ENCODE peak calls at places on chromosomes 16 and 17, in five cellular contexts. K is NCI-H69, G is progenitor cell of endocrine pancreas, V is naive B cell, M is sigmoid colon. L is an unnamed sample.

GRCh38 chr17:62093188-62094155 is 28.4 kb upstream of the MED13 start:
- DNase-seq in K (no peak), G (no peak), V (no peak), M (no peak), L (no peak)

GRCh38 chr16:52436646-52437645 is 110.0 kb downstream of the TOX3 start:
- DNase-seq in K (peak), G (no peak), V (no peak), M (no peak), L (no peak)

GRCh38 chr17:77143306-77143705 is 2.5 kb downstream of the SEC14L1 start:
- DNase-seq in K (peak), G (no peak), V (no peak), M (no peak), L (no peak)

GRCh38 chr16:30394603-30395154 is 541 bp upstream of the ZNF48 start:
- DNase-seq in K (peak), G (peak), V (no peak), M (no peak), L (no peak)

GRCh38 chr17:40961586-40961985 is 5.2 kb downstream of the KRT39 start:
- DNase-seq in K (no peak), G (no peak), V (no peak), M (no peak), L (no peak)

GRCh38 chr16:12639044-12639443 is 164.6 kb downstream of the CPPED1 start:
- DNase-seq in K (no peak), G (no peak), V (no peak), M (no peak), L (no peak)

GRCh38 chr16:89422905-89423630 is 67.3 kb downstream of the ANKRD11 start:
- DNase-seq in K (no peak), G (no peak), V (no peak), M (no peak), L (no peak)

GRCh38 chr16:19884611-19885455 is at the start of gene GPRC5B:
- DNase-seq in K (peak), G (peak), V (peak), M (peak), L (no peak)

GRCh38 chr17:42679001-42679491 is 2.3 kb upstream of the PLEKHH3 start:
- DNase-seq in K (peak), G (no peak), V (peak), M (no peak), L (peak)

GRCh38 chr16:79217375-79218011 is 383.0 kb downstream of the MAF start:
- DNase-seq in K (no peak), G (no peak), V (no peak), M (no peak), L (no peak)

GRCh38 chr16:62692685-62693084 is 656.4 kb upstream of the CDH8 start:
- DNase-seq in K (no peak), G (no peak), V (no peak), M (no peak), L (no peak)

GRCh38 chr17:65472602-65473001 is 88.8 kb downstream of the AXIN2 start:
- DNase-seq in K (no peak), G (no peak), V (no peak), M (no peak), L (no peak)

GRCh38 chr17:30380106-30380420 is 1.3 kb downstream of the CPD start:
- DNase-seq in K (peak), G (no peak), V (peak), M (no peak), L (peak)

GRCh38 chr17:76893623-76894358 is 25.6 kb downstream of the MGAT5B start:
- DNase-seq in K (peak), G (no peak), V (no peak), M (no peak), L (no peak)

GRCh38 chr16:85531516-85531915 is 81.6 kb upstream of the GSE1 start:
- DNase-seq in K (no peak), G (no peak), V (no peak), M (no peak), L (no peak)

GRCh38 chr16:88804552-88805339 is 1.2 kb downstream of the CDT1 start:
- DNase-seq in K (peak), G (no peak), V (no peak), M (no peak), L (no peak)

GRCh38 chr17:2971851-2972250 is 91.6 kb downstream of the OR1D5 start:
- DNase-seq in K (no peak), G (no peak), V (no peak), M (no peak), L (no peak)

GRCh38 chr17:38469875-38470274 is 41.6 kb downstream of the ARHGAP23 start:
- DNase-seq in K (no peak), G (no peak), V (no peak), M (no peak), L (no peak)

GRCh38 chr16:1810106-1810505 is 16.5 kb downstream of the HAGH start:
- DNase-seq in K (no peak), G (no peak), V (no peak), M (peak), L (no peak)

GRCh38 chr16:66471696-66472393 is 44.8 kb downstream of the BEAN1 start:
- DNase-seq in K (no peak), G (no peak), V (no peak), M (peak), L (no peak)

GRCh38 chr16:67459066-67459857 is 21.7 kb downstream of the ATP6V0D1 start:
- DNase-seq in K (peak), G (no peak), V (no peak), M (no peak), L (no peak)

GRCh38 chr17:81096741-81097133 is 61.8 kb downstream of the BAIAP2 start:
- DNase-seq in K (no peak), G (no peak), V (no peak), M (no peak), L (no peak)

GRCh38 chr16:88711750-88712340 is 5.5 kb downstream of the CTU2 start:
- DNase-seq in K (no peak), G (no peak), V (no peak), M (no peak), L (no peak)

GRCh38 chr16:112153-112840 is 26.2 kb downstream of the NPRL3 start:
- DNase-seq in K (no peak), G (no peak), V (no peak), M (no peak), L (no peak)

GRCh38 chr17:72422505-72423285 is 301.9 kb downstream of the SOX9 start:
- DNase-seq in K (peak), G (no peak), V (no peak), M (peak), L (no peak)

GRCh38 chr16:54275956-54276355 is 10.6 kb downstream of the IRX3 start:
- DNase-seq in K (no peak), G (no peak), V (no peak), M (peak), L (no peak)